ENCODE peak calls at places on chromosomes 12 and 14, in ten cellular contexts. B, N, V, M, A, P, F, I, D and C are unnamed samples.

GRCh38 chr12:130651188-130651587 is 64.9 kb downstream of the RIMBP2 start:
- DNase-seq in B (no peak), N (no peak), V (no peak), M (no peak), A (no peak), P (no peak), F (no peak), I (no peak), D (no peak), C (no peak)

GRCh38 chr12:49951411-49952105 is 1.0 kb downstream of the AQP2 start:
- DNase-seq in B (no peak), N (no peak), V (no peak), M (no peak), A (no peak), P (no peak), F (no peak), I (no peak), D (no peak), C (no peak)

GRCh38 chr14:73686901-73687300 is 27.3 kb downstream of the PNMA1 start:
- DNase-seq in B (no peak), N (no peak), V (no peak), M (no peak), A (no peak), P (no peak), F (no peak), I (no peak), D (no peak), C (no peak)

GRCh38 chr12:99235381-99235780 is 412.2 kb upstream of the GARIN6 start:
- DNase-seq in B (no peak), N (peak), V (no peak), M (no peak), A (no peak), P (no peak), F (no peak), I (no peak), D (no peak), C (no peak)

GRCh38 chr12:45296046-45296586 is 80.2 kb downstream of the ANO6 start:
- DNase-seq in B (no peak), N (no peak), V (no peak), M (no peak), A (no peak), P (no peak), F (no peak), I (no peak), D (no peak), C (no peak)

GRCh38 chr12:48001426-48002178 is 2.7 kb downstream of the COL2A1 start:
- DNase-seq in B (peak), N (peak), V (peak), M (no peak), A (peak), P (no peak), F (peak), I (peak), D (peak), C (no peak)

GRCh38 chr12:95412826-95413311 is 61.1 kb upstream of the METAP2 start:
- DNase-seq in B (no peak), N (peak), V (peak), M (no peak), A (no peak), P (peak), F (no peak), I (no peak), D (no peak), C (no peak)

GRCh38 chr12:124819525-124819924 is 44.1 kb downstream of the SCARB1 start:
- DNase-seq in B (no peak), N (no peak), V (no peak), M (no peak), A (no peak), P (no peak), F (no peak), I (no peak), D (no peak), C (no peak)

GRCh38 chr12:54437243-54437642 is 18.2 kb upstream of the ITGA5 start:
- DNase-seq in B (no peak), N (peak), V (no peak), M (no peak), A (no peak), P (no peak), F (no peak), I (no peak), D (no peak), C (no peak)

GRCh38 chr14:102586420-102587119 is 5.9 kb upstream of the RCOR1 start:
- DNase-seq in B (no peak), N (no peak), V (no peak), M (no peak), A (no peak), P (no peak), F (no peak), I (no peak), D (no peak), C (no peak)
- TF ChIP-seq CTCF in B (no peak), N (no peak), V (no peak), M (no peak), A (no peak), P (no peak), F (no peak), I (no peak), D (no peak), C (no peak)

DNA sequence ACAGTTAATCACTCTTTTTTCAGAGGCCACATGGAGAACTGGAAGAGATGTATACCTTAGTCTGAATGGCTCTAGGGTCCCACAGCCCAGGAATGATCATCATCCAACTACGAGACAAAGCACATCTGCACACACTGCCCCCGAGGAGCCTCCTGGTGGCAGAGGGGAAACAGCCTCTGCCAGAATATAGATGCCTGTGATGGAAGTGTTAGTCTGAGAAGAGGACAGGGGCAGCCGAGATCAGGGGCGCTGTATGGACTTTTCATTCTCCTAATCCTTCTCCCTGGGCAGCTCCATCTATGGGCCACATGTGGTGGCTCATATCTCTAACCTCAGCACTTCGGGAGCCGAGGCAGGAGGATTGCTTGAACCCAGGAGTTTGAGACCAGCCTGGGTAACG is 82.8 kb upstream of the CAPRIN2 start:
- DNase-seq in B (no peak), N (no peak), V (no peak), M (no peak), A (no peak), P (no peak), F (no peak), I (no peak), D (no peak), C (no peak)
- TF ChIP-seq CTCF in B (peak), N (no peak), V (no peak), M (no peak), A (no peak), P (no peak), F (no peak), I (no peak), D (no peak), C (peak)

DNA sequence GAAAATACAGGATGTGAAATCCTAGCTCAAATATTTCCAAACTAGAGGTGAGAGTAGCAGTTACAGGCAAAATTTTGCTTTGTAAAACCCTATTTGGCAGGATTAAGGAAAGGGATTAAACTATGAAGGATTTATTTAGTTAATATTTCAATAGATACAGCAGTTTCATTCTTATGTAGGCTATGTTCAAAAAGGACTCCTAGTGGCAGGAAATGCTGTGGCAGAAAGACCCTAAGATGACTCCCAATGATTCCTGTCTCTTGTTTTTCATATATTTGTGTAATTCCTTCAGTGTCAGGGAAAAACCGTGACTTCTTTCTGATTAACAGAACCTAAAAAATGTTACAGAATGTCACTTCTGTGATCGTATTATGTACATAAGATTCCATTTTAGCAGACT is 299.5 kb upstream of the RPL10L start:
- DNase-seq in B (no peak), N (no peak), V (no peak), M (no peak), A (no peak), P (no peak), F (no peak), I (no peak), D (no peak), C (no peak)
- TF ChIP-seq CTCF in B (peak), N (no peak), V (peak), M (no peak), A (no peak), P (no peak), F (no peak), I (peak), D (no peak), C (peak)

DNA sequence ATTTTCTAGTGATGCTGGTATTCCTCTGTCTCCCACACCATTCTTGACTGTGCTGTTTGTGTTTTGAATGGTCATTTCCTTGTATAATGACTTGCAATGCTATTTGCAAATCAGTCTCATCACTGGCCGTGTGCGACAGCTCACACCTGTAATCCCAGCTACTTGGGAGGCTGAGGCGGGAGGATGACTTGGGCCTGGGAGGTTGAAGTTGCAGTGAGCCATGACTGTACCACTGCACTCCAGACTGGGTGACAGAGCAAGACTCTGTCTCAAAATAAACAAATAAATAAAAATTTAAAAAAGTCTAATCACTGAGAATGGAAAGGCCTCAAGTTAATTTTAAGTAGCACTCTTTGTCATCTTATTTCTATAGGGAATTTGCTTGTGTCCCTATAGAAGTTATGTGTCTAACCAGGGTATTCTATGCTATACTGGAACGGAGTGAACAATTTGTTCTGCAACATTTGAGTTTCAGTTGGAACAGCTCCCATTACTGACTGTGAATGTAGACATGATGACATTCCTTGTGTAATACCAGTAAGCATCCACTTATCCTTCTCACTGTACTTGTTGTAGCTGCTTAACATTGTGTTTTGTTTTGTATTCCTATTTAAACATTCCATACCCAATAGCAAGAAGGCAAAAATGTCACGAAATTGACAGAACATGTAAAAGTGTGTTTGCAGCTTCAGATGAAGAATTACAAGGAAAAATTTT is 126.3 kb downstream of the MGST1 start:
- DNase-seq in B (no peak), N (peak), V (no peak), M (no peak), A (no peak), P (no peak), F (no peak), I (no peak), D (no peak), C (no peak)
- TF ChIP-seq CTCF in B (no peak), N (no peak), V (no peak), M (no peak), A (no peak), P (no peak), F (no peak), I (no peak), D (no peak), C (no peak)

DNA sequence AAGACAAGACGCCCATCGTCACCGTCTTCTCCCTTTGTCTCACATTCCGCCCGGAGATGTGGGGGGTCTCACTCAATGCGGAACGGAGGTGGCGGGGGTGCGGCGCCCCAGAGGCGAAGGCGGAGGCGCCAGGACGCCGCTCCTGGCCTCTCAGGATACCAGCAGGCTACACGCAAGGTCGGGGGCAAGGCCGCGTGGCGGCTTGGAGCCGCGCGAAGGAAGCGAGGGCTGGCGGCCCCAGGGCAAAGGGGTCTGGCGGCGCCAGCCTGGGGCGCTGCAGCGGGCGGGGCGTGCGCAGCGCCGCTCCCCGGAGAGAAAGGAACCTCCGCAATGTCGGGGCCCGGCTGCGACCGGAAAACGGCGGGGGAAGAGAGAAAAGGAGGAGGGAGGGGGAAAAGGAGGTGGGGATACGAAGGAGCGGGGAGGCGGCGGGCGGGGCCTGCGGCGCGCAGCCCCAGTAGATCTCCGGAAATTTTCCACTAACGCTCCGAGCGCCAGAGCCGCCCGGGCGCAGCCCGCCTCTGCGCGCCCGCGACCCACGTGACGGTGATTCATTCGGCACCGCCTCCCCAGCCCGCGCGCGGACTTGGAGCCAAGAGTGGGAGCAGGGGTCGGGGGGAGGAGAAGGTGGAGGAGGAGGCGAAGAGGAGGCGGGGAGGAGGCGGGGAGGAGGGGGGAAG is 10.5 kb upstream of the SLC38A2 start:
- DNase-seq in B (peak), N (peak), V (peak), M (peak), A (peak), P (no peak), F (peak), I (peak), D (peak), C (peak)
- TF ChIP-seq CTCF in B (peak), N (peak), V (peak), M (no peak), A (no peak), P (no peak), F (peak), I (no peak), D (no peak), C (peak)

DNA sequence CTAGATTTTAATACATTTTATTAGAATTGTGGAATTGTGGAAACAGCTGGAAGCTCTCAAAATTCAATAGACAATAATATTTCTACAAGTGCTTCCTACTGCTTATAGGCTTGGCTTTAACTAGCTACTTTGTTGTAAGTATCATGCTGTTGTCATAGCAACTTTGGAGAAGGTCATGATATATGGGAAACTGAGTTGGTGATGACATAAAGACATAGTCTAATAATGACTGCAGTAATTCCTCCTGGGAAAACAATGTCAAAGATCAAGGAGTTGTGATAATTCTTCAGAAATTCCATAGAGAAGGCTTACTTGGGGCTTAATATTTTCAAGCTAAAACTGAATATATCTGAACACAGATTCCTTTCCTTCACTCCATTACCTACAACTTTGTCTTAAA is 266.5 kb downstream of the KIF21A start:
- DNase-seq in B (no peak), N (no peak), V (no peak), M (no peak), A (no peak), P (no peak), F (no peak), I (no peak), D (no peak), C (no peak)
- TF ChIP-seq CTCF in B (no peak), N (no peak), V (no peak), M (no peak), A (no peak), P (no peak), F (no peak), I (no peak), D (no peak), C (no peak)

DNA sequence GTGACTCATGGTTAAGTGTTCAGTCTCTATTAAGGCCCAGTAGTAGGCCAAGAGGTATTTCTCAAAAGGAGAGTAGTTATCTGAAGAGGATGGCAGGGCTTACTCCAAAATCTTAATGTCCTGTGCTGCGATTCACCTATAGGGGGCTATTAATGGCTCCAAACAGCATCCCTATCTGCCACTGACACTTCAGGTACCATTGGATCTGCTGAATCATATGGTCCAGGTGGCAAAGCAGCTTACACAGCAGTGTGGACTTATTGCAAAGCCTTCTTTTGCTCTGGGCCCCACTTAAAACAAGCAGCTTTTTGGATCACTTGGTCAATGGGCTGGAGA is 60.8 kb upstream of the ATP2B1 start:
- DNase-seq in B (no peak), N (no peak), V (no peak), M (no peak), A (no peak), P (no peak), F (no peak), I (no peak), D (no peak), C (no peak)
- TF ChIP-seq CTCF in B (no peak), N (peak), V (peak), M (no peak), A (no peak), P (no peak), F (no peak), I (peak), D (no peak), C (no peak)

GRCh38 chr14:68557648-68558047 is 235.2 kb downstream of the ZFP36L1 start:
- DNase-seq in B (no peak), N (no peak), V (no peak), M (no peak), A (no peak), P (no peak), F (no peak), I (no peak), D (no peak), C (no peak)

GRCh38 chr14:68554231-68554630 is 238.6 kb downstream of the ZFP36L1 start:
- DNase-seq in B (no peak), N (no peak), V (no peak), M (no peak), A (no peak), P (no peak), F (no peak), I (no peak), D (no peak), C (no peak)

GRCh38 chr14:68558096-68558495 is 234.8 kb downstream of the ZFP36L1 start:
- DNase-seq in B (no peak), N (no peak), V (no peak), M (no peak), A (no peak), P (no peak), F (no peak), I (no peak), D (no peak), C (no peak)

GRCh38 chr14:68553326-68553725 is 239.5 kb downstream of the ZFP36L1 start:
- DNase-seq in B (no peak), N (no peak), V (no peak), M (no peak), A (no peak), P (no peak), F (no peak), I (no peak), D (no peak), C (no peak)

DNA sequence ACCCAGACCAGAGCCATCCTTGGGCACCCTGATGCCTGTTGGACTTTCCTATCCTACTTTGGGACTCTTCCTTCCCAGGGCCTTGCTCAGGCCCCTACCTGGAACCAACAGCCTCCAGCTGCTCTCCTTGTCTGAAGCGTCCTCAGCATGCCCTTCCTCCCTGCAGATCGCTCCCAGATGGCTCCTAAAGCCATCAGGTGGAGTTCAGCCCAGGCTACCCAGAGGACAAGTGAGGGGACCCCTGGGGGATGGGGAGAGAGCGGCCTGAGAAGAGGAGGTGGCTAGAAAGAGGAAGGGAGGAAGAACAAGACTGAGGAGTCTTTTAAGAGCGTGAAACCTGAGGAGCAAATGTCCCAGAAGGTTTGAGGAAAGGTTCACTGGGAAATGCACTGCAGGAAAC is 236.6 kb downstream of the ZFP36L1 start:
- DNase-seq in B (no peak), N (no peak), V (no peak), M (no peak), A (no peak), P (no peak), F (no peak), I (no peak), D (no peak), C (no peak)
- TF ChIP-seq CTCF in B (no peak), N (no peak), V (no peak), M (no peak), A (no peak), P (no peak), F (no peak), I (no peak), D (no peak), C (no peak)

DNA sequence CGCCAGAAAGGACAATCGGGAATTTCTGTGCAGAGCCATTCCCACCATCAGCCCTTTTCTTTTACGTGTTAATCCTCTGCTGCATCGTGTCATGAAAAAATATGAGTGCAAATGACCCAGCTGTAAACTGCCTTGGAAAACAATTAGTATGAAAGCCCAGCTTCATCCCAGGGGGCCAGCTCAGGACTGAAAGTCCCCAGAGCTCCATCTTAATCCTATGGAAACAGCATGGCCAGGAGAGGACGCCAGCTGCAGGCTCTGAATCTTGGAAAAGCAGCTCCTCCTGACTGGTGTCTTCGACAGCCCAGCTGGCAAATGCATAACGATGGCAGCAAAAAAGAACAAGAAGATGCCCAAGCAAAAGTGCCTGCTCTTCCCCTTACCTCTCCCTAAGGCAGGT is 191.5 kb downstream of the NTF3 start:
- DNase-seq in B (no peak), N (no peak), V (no peak), M (no peak), A (no peak), P (no peak), F (no peak), I (no peak), D (no peak), C (no peak)
- TF ChIP-seq CTCF in B (no peak), N (no peak), V (no peak), M (no peak), A (no peak), P (no peak), F (no peak), I (no peak), D (no peak), C (no peak)